ENCODE peak calls at places on chromosomes 4 and X, in five cellular contexts. I is ovary, X is dorsolateral prefrontal cortex, J is fibroblast of mammary gland, V is lower lobe of right lung. G is an unnamed sample.

GRCh38 chr4:87465739-87466366 is 43.5 kb downstream of the NUDT9 start:
- DNase-seq in J (peak; percentile 72), X (no peak), V (no peak), I (no peak), G (peak; percentile 20)

GRCh38 chr4:54231419-54232150 is 2.5 kb downstream of the PDGFRA start:
- DNase-seq in I (peak; percentile 74), V (no peak), J (peak; percentile 65), X (no peak), G (no peak)

GRCh38 chrX:54695816-54696487 is 102.1 kb downstream of the ITIH6 start:
- DNase-seq in V (no peak), J (peak; percentile 7), X (no peak), I (no peak), G (no peak)

GRCh38 chr4:46432923-46433322 is 43.0 kb upstream of the GABRA2 start:
- DNase-seq in V (no peak), X (no peak), J (peak; percentile 62), I (no peak), G (no peak)

GRCh38 chrX:131633285-131633917 is 89.5 kb downstream of the OR13H1 start:
- DNase-seq in V (no peak), J (peak; percentile 60), X (peak; percentile 23), I (peak; percentile 21), G (peak; percentile 13)

GRCh38 chr4:152243890-152244595 is 291.8 kb downstream of the FBXW7 start:
- DNase-seq in V (no peak), I (no peak), X (no peak), J (peak; percentile 59), G (no peak)

GRCh38 chr4:48653217-48654014 is 126.7 kb downstream of the FRYL start:
- DNase-seq in I (peak; percentile 29), V (no peak), J (peak; percentile 82), X (peak; percentile 47), G (peak; percentile 4)

GRCh38 chr4:19497692-19498091 is 754.0 kb upstream of the SLIT2 start:
- DNase-seq in I (no peak), J (no peak), V (no peak), X (no peak), G (no peak)

GRCh38 chr4:11367371-11367770 is 61.3 kb downstream of the HS3ST1 start:
- DNase-seq in I (peak; percentile 93), V (no peak), X (peak; percentile 87), J (peak; percentile 9), G (no peak)

GRCh38 chr4:76589402-76589801 is 154.4 kb downstream of the SHROOM3 start:
- DNase-seq in I (no peak), V (no peak), X (no peak), J (no peak), G (peak; percentile 72)

GRCh38 chrX:108000751-108001150 is 18.6 kb upstream of the TEX13B start:
- DNase-seq in J (peak; percentile 27), V (no peak), X (no peak), I (no peak), G (no peak)

GRCh38 chr4:94208268-94208667 is 603 bp downstream of the SMARCAD1 start:
- DNase-seq in J (no peak), I (no peak), V (no peak), X (no peak), G (no peak)

GRCh38 chrX:118627084-118627758 is 100.2 kb upstream of the IL13RA1 start:
- DNase-seq in I (no peak), X (no peak), V (no peak), J (peak; percentile 11), G (no peak)

GRCh38 chr4:18961879-18962278 is 940.3 kb upstream of the LCORL start:
- DNase-seq in I (no peak), X (no peak), V (no peak), J (no peak), G (no peak)

GRCh38 chr4:124936427-124936826 is 223.9 kb upstream of the ANKRD50 start:
- DNase-seq in J (peak; percentile 38), X (no peak), V (peak; percentile 49), I (peak; percentile 10), G (no peak)

GRCh38 chr4:151563194-151563593 is 154.2 kb downstream of the FHIP1A start:
- DNase-seq in X (no peak), J (peak; percentile 22), V (no peak), I (no peak), G (no peak)

GRCh38 chr4:171928336-171928735 is 115.1 kb downstream of the GALNTL6 start:
- DNase-seq in I (no peak), X (no peak), V (no peak), J (no peak), G (no peak)

GRCh38 chrX:15447985-15448639 is 45.0 kb downstream of the PIR start:
- DNase-seq in J (peak; percentile 53), I (no peak), V (no peak), X (no peak), G (no peak)

GRCh38 chrX:113868169-113868568 is 715.7 kb upstream of the HTR2C start:
- DNase-seq in X (no peak), V (no peak), J (no peak), I (no peak), G (no peak)

GRCh38 chr4:7103599-7104365 is 35.9 kb upstream of the GRPEL1 start:
- DNase-seq in V (peak; percentile 78), J (no peak), X (peak; percentile 28), I (peak; percentile 66), G (no peak)

GRCh38 chrX:46865281-46865680 is 28.4 kb downstream of the RP2 start:
- DNase-seq in V (no peak), X (no peak), J (peak; percentile 67), I (no peak), G (no peak)

GRCh38 chr4:81502561-81502960 is 30.9 kb upstream of the RASGEF1B start:
- DNase-seq in I (no peak), V (no peak), J (no peak), X (no peak), G (no peak)

GRCh38 chr4:17511041-17511949 is 595 bp downstream of the QDPR start:
- DNase-seq in X (peak; percentile 57), V (peak; percentile 82), I (peak; percentile 56), J (peak; percentile 38), G (no peak)

GRCh38 chr4:143337600-143338287 is 1.1 kb downstream of the GAB1 start:
- DNase-seq in V (no peak), X (peak; percentile 32), J (peak; percentile 60), I (peak; percentile 55), G (no peak)

GRCh38 chrX:21946925-21947641 is 6.6 kb downstream of the SMS start:
- DNase-seq in V (no peak), X (no peak), I (no peak), J (peak; percentile 53), G (no peak)

GRCh38 chr4:24980064-24980690 is 50.6 kb downstream of the LGI2 start:
- DNase-seq in I (peak; percentile 32), J (peak; percentile 89), X (peak; percentile 60), V (no peak), G (peak; percentile 44)

GRCh38 chrX:41024755-41025154 is 60.5 kb upstream of the USP9X start:
- DNase-seq in I (no peak), J (no peak), V (no peak), X (no peak), G (no peak)

GRCh38 chrX:2548731-2549423 is 48.1 kb upstream of the DHRSX start:
- DNase-seq in X (no peak), J (no peak), V (no peak), I (no peak), G (no peak)

GRCh38 chrX:52271212-52271611 is 86.5 kb downstream of the MAGED4 start:
- DNase-seq in X (no peak), J (peak; percentile 15), V (no peak), I (no peak), G (no peak)

GRCh38 chrX:1153940-1154339 is 58.5 kb downstream of the CRLF2 start:
- DNase-seq in J (no peak), X (no peak), V (no peak), I (no peak), G (no peak)

GRCh38 chr4:63505714-63506460 is 903.4 kb downstream of the TECRL start:
- DNase-seq in J (no peak), I (no peak), V (no peak), X (no peak), G (no peak)
- H3K4me3 ChIP-seq in J (no peak overlapping the region), I (no peak overlapping the region), V (no peak overlapping the region), X (no peak overlapping the region), G (no peak overlapping the region)

DNA sequence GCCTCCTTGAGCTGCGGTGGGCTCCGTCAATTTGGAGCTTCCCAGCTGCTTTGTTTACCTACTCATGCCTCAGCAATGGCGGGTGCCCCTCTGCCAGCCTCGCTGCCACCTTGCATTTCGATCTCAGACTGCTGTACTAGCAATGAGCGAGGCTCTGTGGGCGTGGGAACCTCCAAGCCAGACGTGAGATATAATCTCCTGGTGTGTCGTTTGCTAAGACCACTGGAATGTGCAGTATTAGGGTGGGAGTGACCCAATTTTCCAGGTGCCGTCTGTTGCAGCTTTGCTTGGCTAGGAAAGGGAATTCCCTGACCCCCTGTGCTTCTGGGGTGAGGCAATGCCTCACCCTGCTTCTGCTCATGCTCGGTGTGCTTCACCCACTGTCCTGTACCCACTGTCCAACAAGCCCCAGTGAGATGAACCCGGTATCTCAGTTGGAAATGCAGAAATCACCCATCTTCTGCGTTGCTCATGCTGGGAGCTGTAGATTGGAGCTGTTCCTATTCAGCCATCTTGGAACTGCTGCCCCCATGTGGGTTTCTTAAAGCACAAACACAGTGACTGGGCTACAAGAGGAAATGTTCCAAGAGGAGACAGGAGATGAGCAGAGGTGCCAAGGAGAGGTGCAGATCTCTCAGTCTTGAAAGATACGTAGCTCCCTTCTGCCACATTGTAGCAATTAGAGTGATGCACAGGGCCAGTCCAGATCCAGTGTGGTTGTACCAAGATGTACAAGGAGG is 193.0 kb upstream of the IGFBP7 start:
- DNase-seq in I (no peak), V (no peak), J (peak; percentile 2), X (no peak), G (no peak)
- TF ChIP-seq CTCF in I (no peak), V (no peak), J (no peak), X (peak; percentile 47), G (no peak)

GRCh38 chrX:53442322-53442631 is 8.1 kb upstream of the HSD17B10 start:
- DNase-seq in X (no peak), J (no peak), V (peak; percentile 36), I (no peak), G (no peak)
- H3K4me3 ChIP-seq in X (no peak overlapping the region), J (no peak overlapping the region), V (no peak overlapping the region), I (no peak overlapping the region), G (no peak overlapping the region)

GRCh38 chrX:154836163-154836562 is 1.7 kb upstream of the SMIM9 start:
- DNase-seq in X (no peak), J (no peak), I (no peak), V (no peak), G (no peak)
- TF ChIP-seq CTCF in X (no peak), J (no peak), I (no peak), V (no peak), G (no peak)

GRCh38 chr4:107838138-107838618 is 13.4 kb downstream of the SGMS2 start:
- DNase-seq in X (no peak), I (no peak), J (peak; percentile 78), V (no peak), G (no peak)
- H3K4me3 ChIP-seq in X (no peak overlapping the region), I (no peak overlapping the region), J (no peak overlapping the region), V (no peak overlapping the region), G (no peak overlapping the region)

GRCh38 chr4:77635246-77635645 is 29.6 kb downstream of the CXCL13 start:
- DNase-seq in J (no peak), V (no peak), I (no peak), X (no peak), G (no peak)
- TF ChIP-seq CTCF in J (no peak), V (no peak), I (no peak), X (no peak), G (no peak)